ENCODE peak calls at places on chromosomes 3 and 15, in eight cellular contexts. G, P, S, D, Y, O, K and F are unnamed samples.
A peak's percentile ranks its signal among the peaks of the same experiment; 100 is the strongest.

GRCh38 chr3:192422998-192423349 is 304.4 kb downstream of the FGF12 start:
- DNase-seq in Y (no peak), O (no peak), D (peak; percentile 25), K (no peak), S (no peak), P (no peak), G (no peak), F (no peak)

GRCh38 chr15:43889072-43889471 is 62.3 kb downstream of the WDR76 start:
- DNase-seq in Y (no peak), P (no peak), O (no peak), D (no peak), K (no peak), S (no peak), G (no peak), F (no peak)

GRCh38 chr3:173920386-173920785 is 522.8 kb downstream of the NLGN1 start:
- DNase-seq in K (no peak), G (peak; percentile 71), Y (no peak), P (peak; percentile 35), S (no peak), O (no peak), D (no peak), F (no peak)

GRCh38 chr3:103706671-103707070 is 1271.9 kb downstream of the ZPLD1 start:
- DNase-seq in S (no peak), O (no peak), K (no peak), G (no peak), D (no peak), P (no peak), Y (no peak), F (no peak)

GRCh38 chr15:93811305-93811704 is 420.1 kb upstream of the MCTP2 start:
- DNase-seq in D (no peak), S (no peak), P (no peak), G (no peak), O (no peak), K (no peak), Y (no peak), F (no peak)

GRCh38 chr3:55000546-55000945 is 72.7 kb upstream of the LRTM1 start:
- DNase-seq in O (no peak), K (peak; percentile 52), G (peak; percentile 37), D (peak; percentile 85), Y (no peak), S (peak; percentile 94), P (peak; percentile 97), F (no peak)

GRCh38 chr3:58585005-58585786 is 8.0 kb upstream of the FAM107A start:
- DNase-seq in D (peak; percentile 77), Y (peak; percentile 89), K (peak; percentile 88), O (peak; percentile 78), P (peak; percentile 62), G (no peak), S (peak; percentile 52), F (peak; percentile 38)

GRCh38 chr3:134126153-134126552 is 96.4 kb upstream of the SLCO2A1 start:
- DNase-seq in G (no peak), Y (no peak), P (no peak), S (no peak), D (peak; percentile 16), K (no peak), O (no peak), F (no peak)

GRCh38 chr3:106814231-106814630 is 563.0 kb upstream of the CCDC54 start:
- DNase-seq in O (no peak), K (peak; percentile 13), G (no peak), P (peak; percentile 26), D (peak; percentile 67), Y (no peak), S (no peak), F (no peak)

GRCh38 chr3:159882784-159883779 is 105.6 kb upstream of the IL12A start:
- DNase-seq in Y (no peak), D (no peak), G (no peak), S (peak; percentile 65), K (peak; percentile 22), P (peak; percentile 92), O (no peak), F (no peak)

GRCh38 chr3:49341996-49342395 is 2.1 kb upstream of the USP4 start:
- DNase-seq in D (no peak), O (no peak), G (no peak), S (no peak), K (no peak), Y (no peak), P (no peak), F (no peak)
- TF ChIP-seq CTCF in D (no peak), O (no peak), G (no peak), S (no peak), K (no peak), Y (no peak), P (no peak), F (no peak)

DNA sequence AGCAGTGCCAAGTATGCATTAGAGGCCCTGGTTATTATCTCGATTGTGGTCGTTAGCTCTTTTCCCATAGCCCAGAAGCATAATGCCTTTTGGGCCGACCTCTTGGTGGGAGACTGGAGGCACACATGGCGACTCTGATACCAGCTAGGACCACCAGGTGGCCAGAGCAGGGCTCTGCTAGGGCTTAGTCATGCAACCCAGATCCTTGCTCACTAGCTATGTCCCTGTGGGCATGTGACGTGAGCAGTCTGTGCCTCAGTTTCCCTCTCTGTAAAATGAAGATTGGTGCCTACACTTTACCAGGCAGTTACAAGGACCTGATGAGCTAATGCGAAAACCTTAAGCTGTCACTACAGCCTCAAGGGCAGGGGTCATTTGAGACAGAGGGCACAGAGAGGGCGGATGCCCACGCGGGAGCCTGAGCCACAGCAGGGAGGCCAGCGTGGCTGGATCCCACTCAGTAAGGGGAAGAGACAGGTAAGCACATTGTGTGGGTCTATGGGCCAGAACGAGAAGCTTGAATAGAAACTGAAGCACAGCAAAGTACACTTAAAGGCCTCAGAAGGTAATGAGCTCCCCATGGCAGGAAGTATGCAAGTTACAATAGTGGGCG is 8.8 kb downstream of the KLF15 start:
- DNase-seq in S (no peak), O (no peak), K (peak; percentile 37), G (no peak), P (no peak), D (no peak), Y (peak; percentile 54), F (no peak)
- TF ChIP-seq CTCF in S (peak; percentile 42), O (no peak), K (peak; percentile 47), G (peak; percentile 30), P (peak; percentile 17), D (peak; percentile 16), Y (no peak), F (no peak)

DNA sequence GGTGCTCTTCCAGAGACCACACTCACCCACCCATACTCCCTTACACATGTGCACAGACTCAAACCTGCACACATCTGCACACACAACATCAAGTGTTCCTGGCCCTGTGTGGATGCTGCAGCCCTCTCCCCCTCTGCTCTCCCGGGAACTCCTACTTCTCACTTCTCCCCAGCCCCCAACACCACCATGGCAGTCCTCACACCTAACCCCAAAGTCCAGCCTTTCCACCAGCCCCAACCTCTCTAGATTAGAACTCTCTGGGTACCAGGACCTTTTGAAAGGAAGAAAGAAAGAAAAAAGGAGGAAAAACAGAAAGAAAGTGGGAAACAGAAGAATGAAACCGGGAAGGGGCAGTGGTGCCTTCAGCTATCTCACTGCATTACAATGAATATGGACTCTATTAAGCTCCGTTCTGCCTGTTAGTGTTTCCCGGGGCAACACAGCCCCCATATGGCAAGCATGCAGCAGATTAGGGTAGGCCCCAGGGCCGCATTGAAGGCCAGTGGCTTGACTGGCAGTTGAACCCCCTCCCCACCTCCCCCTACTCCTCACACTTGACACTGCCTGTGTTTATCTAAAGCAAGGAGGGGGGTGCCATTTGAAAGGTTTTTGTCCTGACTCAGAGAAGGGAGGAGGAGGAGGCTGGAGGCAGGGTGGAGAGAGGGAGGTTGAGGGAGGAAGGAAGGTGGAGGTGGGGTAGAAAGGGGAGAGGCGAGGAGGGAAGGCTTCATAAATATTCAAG is 30.1 kb downstream of the BOC start:
- DNase-seq in K (peak; percentile 54), S (no peak), D (no peak), P (peak; percentile 83), O (no peak), Y (no peak), G (no peak), F (no peak)
- TF ChIP-seq CTCF in K (no peak), S (no peak), D (no peak), P (no peak), O (no peak), Y (no peak), G (no peak), F (no peak)

DNA sequence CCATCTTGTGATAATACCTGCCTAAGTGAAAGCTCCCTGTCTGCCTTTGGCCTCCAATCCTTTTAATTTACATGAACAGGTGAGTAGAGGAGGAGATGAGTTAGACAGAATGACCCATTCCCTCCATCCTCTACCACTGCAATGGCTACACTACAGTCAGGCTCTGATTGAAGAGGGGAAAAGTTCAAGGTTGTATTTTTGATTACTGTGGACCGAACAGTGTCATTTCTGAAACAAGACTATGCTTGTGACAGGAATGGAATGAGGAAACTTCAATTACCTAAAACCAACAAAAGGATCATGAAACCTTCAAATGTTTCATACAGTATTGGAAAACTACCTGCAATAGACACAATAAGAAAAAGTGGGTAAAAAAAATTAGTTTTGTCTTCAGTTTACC is 85.5 kb upstream of the GBE1 start:
- DNase-seq in Y (no peak), G (no peak), P (no peak), S (no peak), K (no peak), O (no peak), D (no peak), F (no peak)
- TF ChIP-seq CTCF in Y (no peak), G (no peak), P (no peak), S (no peak), K (no peak), O (no peak), D (no peak), F (no peak)

DNA sequence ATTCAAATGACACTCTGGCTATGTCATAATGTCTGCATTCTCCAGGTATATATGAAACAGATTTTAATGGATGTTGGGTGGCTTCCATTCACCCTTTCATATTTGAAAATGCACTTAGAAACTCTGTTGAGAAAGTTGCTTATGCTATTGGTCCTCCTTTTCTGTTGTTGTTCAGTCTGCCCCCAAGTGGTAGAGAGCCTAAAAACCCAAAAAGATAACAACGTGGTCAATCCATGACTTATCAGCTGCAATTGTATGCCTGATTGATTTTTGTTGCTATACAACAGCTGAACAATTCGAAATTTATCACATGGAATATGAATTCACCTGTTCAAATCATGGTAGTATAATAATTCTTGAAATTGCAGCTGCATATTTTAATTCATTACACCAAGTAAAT is 279.8 kb downstream of the ROBO2 start:
- DNase-seq in G (no peak), K (no peak), D (no peak), P (peak; percentile 1), O (no peak), Y (no peak), S (peak; percentile 16), F (no peak)
- TF ChIP-seq CTCF in G (peak; percentile 59), K (no peak), D (peak; percentile 15), P (peak; percentile 61), O (no peak), Y (no peak), S (peak; percentile 50), F (no peak)

GRCh38 chr3:109224333-109224732 is 87.8 kb downstream of the C3orf85 start:
- DNase-seq in K (no peak), S (no peak), P (no peak), G (peak; percentile 13), Y (no peak), O (no peak), D (no peak), F (no peak)
- TF ChIP-seq CTCF in K (peak; percentile 17), S (peak; percentile 33), P (no peak), G (peak; percentile 98), Y (no peak), O (no peak), D (no peak), F (no peak)